ENCODE peak calls at places on chromosomes 5 and 9, in six cellular contexts. L is HepG2; J is M059J; O is left lobe of liver; X is tibial nerve; G is CD4-positive, alpha-beta T cell. U is an unnamed sample.

GRCh38 chr5:150139334-150139733 is 16.3 kb downstream of the PDGFRB start:
- DNase-seq in O (no peak), L (no peak), X (no peak), J (peak), G (no peak), U (peak)

GRCh38 chr5:91632871-91633270 is 249.8 kb upstream of the ARRDC3 start:
- DNase-seq in L (peak), J (peak), O (no peak), G (no peak), X (no peak), U (no peak)

GRCh38 chr5:34627794-34628193 is 28.3 kb upstream of the RAI14 start:
- DNase-seq in O (no peak), G (no peak), L (no peak), J (peak), X (no peak), U (peak)

GRCh38 chr5:16736158-16736994 is 119.6 kb upstream of the RETREG1 start:
- DNase-seq in X (no peak), L (peak), O (no peak), J (peak), G (no peak), U (no peak)

GRCh38 chr9:90972057-90972456 is 170.4 kb downstream of the SYK start:
- DNase-seq in L (no peak), G (no peak), J (no peak), X (no peak), O (no peak), U (no peak)

GRCh38 chr9:73816905-73817304 is 665.2 kb downstream of the ANXA1 start:
- DNase-seq in O (no peak), X (no peak), J (no peak), G (no peak), L (no peak), U (no peak)

GRCh38 chr5:75335486-75335885 is 1.5 kb upstream of the HMGCR start:
- DNase-seq in O (no peak), L (peak), J (no peak), X (no peak), G (no peak), U (no peak)

GRCh38 chr5:18772475-18772874 is 1138.2 kb downstream of the TAF11L14 start:
- DNase-seq in J (peak), X (no peak), G (no peak), O (no peak), L (no peak), U (peak)

GRCh38 chr5:142794527-142794926 is 24.4 kb downstream of the ARHGAP26 start:
- DNase-seq in L (no peak), G (no peak), O (no peak), X (no peak), J (no peak), U (no peak)

GRCh38 chr5:154406231-154406630 is 39.6 kb upstream of the SAP30L start:
- DNase-seq in O (no peak), G (no peak), L (no peak), X (no peak), J (peak), U (peak)

GRCh38 chr9:95736370-95736769 is 139.1 kb upstream of the ERCC6L2 start:
- DNase-seq in X (no peak), G (no peak), O (no peak), J (peak), L (no peak), U (peak)

GRCh38 chr5:110751902-110752762 is 13.3 kb downstream of the SLC25A46 start:
- DNase-seq in O (no peak), X (no peak), J (peak), L (no peak), G (no peak), U (peak)

GRCh38 chr9:134611046-134611445 is 30.6 kb upstream of the COL5A1 start:
- DNase-seq in G (no peak), J (no peak), L (no peak), X (no peak), O (no peak), U (no peak)

GRCh38 chr5:54109931-54110330 is 200.4 kb downstream of the ARL15 start:
- DNase-seq in L (no peak), O (no peak), J (no peak), X (no peak), G (no peak), U (no peak)

GRCh38 chr5:156543348-156543747 is 216.4 kb downstream of the SGCD start:
- DNase-seq in L (no peak), O (no peak), J (no peak), G (no peak), X (no peak), U (no peak)

GRCh38 chr9:102594216-102594615 is 400.9 kb upstream of the CYLC2 start:
- DNase-seq in X (no peak), L (no peak), J (no peak), G (no peak), O (no peak), U (no peak)

GRCh38 chr5:143713331-143714032 is 98.5 kb upstream of the HMHB1 start:
- DNase-seq in L (no peak), X (no peak), G (no peak), J (no peak), O (no peak), U (no peak)

GRCh38 chr5:78508231-78508765 is 140.3 kb downstream of the LHFPL2 start:
- DNase-seq in X (no peak), G (no peak), J (peak), L (peak), O (no peak), U (peak)

GRCh38 chr9:3359048-3359692 is 166.6 kb downstream of the RFX3 start:
- DNase-seq in O (no peak), J (no peak), G (no peak), L (no peak), X (no peak), U (no peak)

GRCh38 chr9:72726951-72727350 is 205.5 kb downstream of the TMC1 start:
- DNase-seq in X (no peak), L (no peak), G (no peak), J (no peak), O (no peak), U (no peak)

GRCh38 chr5:135269224-135269623 is 129.8 kb downstream of the MACROH2A1 start:
- DNase-seq in L (no peak), O (no peak), J (peak), X (no peak), G (no peak), U (peak)

GRCh38 chr5:84729326-84729725 is 344.6 kb upstream of the EDIL3 start:
- DNase-seq in X (no peak), O (no peak), G (no peak), L (no peak), J (peak), U (peak)

GRCh38 chr5:10920400-10920799 is 159.4 kb upstream of the DAP start:
- DNase-seq in X (no peak), J (no peak), L (no peak), G (no peak), O (no peak), U (no peak)

U was measured in Daoy.